ENCODE peak calls at places on chromosomes 1 and 21, in six cellular contexts. C is heart left ventricle, G is tibial nerve, S is esophagus muscularis mucosa, N is suprapubic skin, O is adrenal gland. L is an unnamed sample. For H3K4me1, the result is how much of the 10 kb centered on the place peaks cover.

GRCh38 chr1:4771267-4771666 is 116.9 kb downstream of the AJAP1 start:
- DNase-seq in S (no peak), G (no peak), N (no peak), C (no peak), O (no peak), L (no peak)

GRCh38 chr1:227895828-227896685 is 51.7 kb downstream of the WNT9A start:
- DNase-seq in S (no peak), C (no peak), O (peak), N (peak), G (no peak), L (peak)

GRCh38 chr1:86191958-86192357 is 35.4 kb upstream of the COL24A1 start:
- DNase-seq in O (no peak), N (no peak), S (no peak), C (no peak), G (no peak), L (no peak)

GRCh38 chr1:48500541-48501440 is 28.8 kb upstream of the SPATA6 start:
- DNase-seq in O (no peak), S (no peak), N (no peak), G (no peak), C (no peak), L (no peak)

GRCh38 chr1:192954705-192955265 is 104.4 kb downstream of the UCHL5 start:
- DNase-seq in N (no peak), O (no peak), C (no peak), S (no peak), G (no peak), L (no peak)

GRCh38 chr1:224114787-224115175 is 870 bp downstream of the FBXO28 start:
- DNase-seq in O (no peak), S (no peak), G (no peak), C (no peak), N (no peak), L (no peak)

GRCh38 chr1:53343831-53344668 is 16.2 kb upstream of the LRP8 start:
- DNase-seq in S (peak), O (peak), N (peak), C (no peak), G (no peak), L (no peak)

GRCh38 chr1:240652554-240652953 is 40.6 kb upstream of the GREM2 start:
- DNase-seq in C (no peak), N (no peak), S (no peak), G (no peak), O (no peak), L (no peak)

GRCh38 chr1:208100906-208101305 is 143.3 kb downstream of the PLXNA2 start:
- DNase-seq in S (no peak), O (no peak), G (no peak), C (no peak), N (no peak), L (no peak)

GRCh38 chr21:38621132-38621531 is 122.9 kb upstream of the ERG start:
- DNase-seq in G (no peak), N (no peak), C (no peak), S (peak), O (no peak), L (no peak)

GRCh38 chr1:202361701-202362100 is 13.2 kb downstream of the PPP1R12B start:
- DNase-seq in S (no peak), N (no peak), C (no peak), G (no peak), O (no peak), L (no peak)

GRCh38 chr1:182003953-182004586 is 57.4 kb downstream of the ZNF648 start:
- DNase-seq in C (peak), S (no peak), G (no peak), N (no peak), O (no peak), L (peak)

GRCh38 chr21:44419679-44420078 is 35.6 kb upstream of the LRRC3 start:
- DNase-seq in O (no peak), G (no peak), C (no peak), N (no peak), S (no peak), L (no peak)

GRCh38 chr1:202547215-202547614 is 163.0 kb downstream of the SYT2 start:
- DNase-seq in S (no peak), O (no peak), G (no peak), N (no peak), C (no peak), L (no peak)

GRCh38 chr1:51583532-51583931 is 33.4 kb upstream of the OSBPL9 start:
- DNase-seq in O (peak), S (peak), N (peak), G (peak), C (peak), L (peak)

GRCh38 chr1:234553241-234554156 is 56.5 kb downstream of the IRF2BP2 start:
- DNase-seq in O (peak), S (no peak), N (peak), G (no peak), C (peak), L (no peak)

GRCh38 chr1:217004776-217005436 is 281.7 kb upstream of the ESRRG start:
- DNase-seq in O (no peak), N (no peak), C (no peak), G (no peak), S (no peak), L (no peak)

GRCh38 chr1:103254691-103255090 is 146.4 kb upstream of the COL11A1 start:
- DNase-seq in G (no peak), O (no peak), S (no peak), C (no peak), N (no peak), L (no peak)

DNA sequence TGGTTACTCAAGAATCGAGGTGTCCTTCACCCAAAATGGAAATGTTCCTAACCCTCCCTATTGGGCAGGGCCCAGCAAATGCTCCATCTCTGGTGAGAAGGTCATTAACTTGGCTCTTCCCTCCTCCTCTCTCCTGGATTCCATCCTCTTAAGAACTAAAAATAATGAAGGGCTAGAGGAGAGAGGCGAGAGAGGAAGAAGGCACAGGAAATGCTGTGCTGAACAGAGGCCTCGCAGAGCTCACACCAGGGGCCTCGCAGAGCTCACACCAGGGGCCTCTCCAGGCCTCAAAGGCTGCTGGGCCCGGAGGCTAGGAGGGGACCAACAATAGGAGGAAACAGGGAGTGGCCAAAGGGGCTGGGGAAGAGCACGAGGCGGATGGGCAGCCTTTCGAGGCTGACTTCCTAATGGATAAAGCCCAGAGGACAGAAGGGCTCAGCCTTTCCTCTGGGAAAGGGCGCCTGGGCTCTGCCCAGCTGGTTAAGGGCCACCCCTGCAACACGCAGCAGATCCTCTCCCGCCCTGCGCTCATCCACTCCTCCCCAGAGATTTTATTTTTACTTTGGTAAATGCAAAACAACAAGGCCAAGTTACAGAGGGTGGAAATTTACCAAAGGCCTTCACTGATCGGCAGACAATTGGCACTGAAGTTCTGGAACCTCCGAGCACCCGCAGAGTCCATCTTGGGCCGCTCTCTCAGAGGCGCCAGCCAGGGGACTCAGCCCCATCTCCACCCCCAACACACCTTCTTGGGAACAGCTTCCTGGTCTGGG is 78.5 kb downstream of the ITPKB start:
- DNase-seq in G (no peak), C (peak), O (no peak), S (no peak), N (no peak), L (peak)
- H3K4me1 ChIP-seq in G (half or more), C (under half), O (under half), S (under half), N (half or more), L (half or more)

DNA sequence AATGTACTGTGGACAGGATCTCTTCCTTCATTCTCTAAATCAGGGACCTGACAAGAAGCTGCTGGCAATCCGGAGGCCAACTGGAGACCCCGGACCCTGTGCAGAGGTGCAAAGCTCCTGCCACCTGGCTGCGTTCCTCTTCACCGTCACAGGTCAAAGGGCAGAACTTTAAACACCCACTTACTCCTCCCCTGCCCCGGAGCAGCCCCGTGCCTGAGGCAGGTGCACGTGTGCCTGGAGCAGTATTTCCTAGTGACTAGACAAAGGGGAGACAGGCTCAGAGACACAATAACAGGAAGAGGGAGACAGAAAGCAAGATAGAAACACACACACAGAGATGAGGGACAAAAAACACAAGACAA is 6.6 kb upstream of the PIGC start:
- DNase-seq in C (no peak), N (no peak), G (no peak), S (no peak), O (no peak), L (no peak)
- TF ChIP-seq POLR2A in C (no peak), N (no peak), G (no peak), S (no peak), O (no peak), L (no peak)

DNA sequence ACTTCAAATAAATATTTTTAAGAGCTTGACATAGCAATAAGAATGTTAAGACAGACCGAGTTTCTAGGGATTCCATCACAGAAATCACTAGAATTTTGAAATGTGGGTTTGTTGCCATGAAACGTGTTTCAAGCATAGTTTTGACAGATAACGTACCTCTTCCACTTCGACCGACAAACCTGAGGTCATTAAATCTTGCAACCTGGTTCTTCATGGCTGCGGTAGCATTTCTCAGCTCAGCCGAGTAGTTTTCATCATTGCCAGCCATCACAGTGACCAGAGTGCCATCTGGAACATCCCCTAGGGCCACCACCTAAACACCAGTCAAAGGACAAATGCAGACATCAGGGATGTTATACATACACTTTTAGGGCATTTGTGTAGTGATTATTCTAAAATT is 168.7 kb downstream of the RUNX1 start:
- DNase-seq in O (no peak), G (no peak), N (no peak), S (peak), C (no peak), L (no peak)
- H3K4me1 ChIP-seq in O (under half), G (under half), N (half or more), S (under half), C (under half), L (under half)

DNA sequence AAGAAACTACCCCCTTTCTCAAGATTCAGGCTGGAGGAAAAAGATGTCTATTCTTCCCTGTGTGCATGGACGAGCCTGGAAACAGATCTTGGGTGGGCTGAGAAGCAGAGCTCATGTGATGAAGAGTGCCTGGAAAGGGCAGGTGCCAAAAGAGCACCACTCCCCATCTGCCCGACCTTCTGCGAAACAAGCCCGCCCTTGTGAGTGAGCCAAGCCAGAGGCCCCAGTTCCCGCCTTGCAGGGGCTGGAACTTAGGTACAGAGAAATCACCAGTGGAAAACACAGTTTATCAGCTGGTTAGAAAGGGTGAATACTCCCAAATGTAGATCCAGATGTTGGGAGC is 26.7 kb upstream of the A3GALT2 start:
- DNase-seq in G (no peak), S (no peak), N (no peak), O (peak), C (peak), L (no peak)
- TF ChIP-seq POLR2A in G (no peak), S (no peak), N (no peak), O (no peak), C (no peak), L (no peak)

GRCh38 chr1:219185486-219186117 is 11.9 kb downstream of the LYPLAL1 start:
- DNase-seq in S (no peak), C (no peak), O (no peak), N (no peak), G (no peak), L (no peak)

GRCh38 chr1:219179293-219179692 is 5.6 kb downstream of the LYPLAL1 start:
- DNase-seq in C (no peak), O (no peak), N (no peak), G (no peak), S (no peak), L (no peak)

GRCh38 chr1:219188331-219188803 is 14.7 kb downstream of the LYPLAL1 start:
- DNase-seq in S (no peak), G (no peak), O (no peak), C (no peak), N (no peak), L (no peak)

GRCh38 chr1:219189021-219189824 is 15.5 kb downstream of the LYPLAL1 start:
- DNase-seq in C (no peak), O (no peak), G (no peak), S (no peak), N (no peak), L (no peak)

DNA sequence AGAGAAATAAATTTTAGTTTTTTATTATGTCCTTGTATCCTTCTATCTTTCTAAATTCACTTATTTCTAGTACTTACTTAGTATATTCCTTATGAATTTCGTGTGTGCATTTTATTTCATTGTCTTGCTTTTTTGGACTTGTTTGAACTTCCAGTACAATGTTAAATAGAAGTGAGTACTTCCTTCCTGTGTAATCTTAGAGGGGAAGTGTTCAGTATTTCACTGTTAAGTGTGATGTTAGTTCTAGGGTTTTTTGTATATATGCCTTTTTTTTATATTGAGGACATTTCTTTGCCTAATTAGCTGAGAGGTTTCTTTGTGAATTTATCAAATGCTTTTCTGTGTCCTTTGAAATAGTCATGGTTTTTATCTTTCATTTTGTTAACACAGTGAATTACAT is 10.7 kb downstream of the LYPLAL1 start:
- DNase-seq in S (no peak), N (no peak), C (no peak), G (no peak), O (no peak), L (no peak)
- H3K4me1 ChIP-seq in S (under half), N (under half), C (under half), G (under half), O (under half), L (under half)

GRCh38 chr1:220880367-220880680 is 1.1 kb downstream of the HLX start:
- DNase-seq in G (no peak), C (no peak), O (no peak), N (no peak), S (peak), L (no peak)

GRCh38 chr1:220877348-220878095 is 1.7 kb upstream of the HLX start:
- DNase-seq in S (no peak), G (no peak), C (peak), O (no peak), N (peak), L (no peak)

GRCh38 chr1:220878223-220879081 is 791 bp upstream of the HLX start:
- DNase-seq in N (peak), O (no peak), C (peak), S (no peak), G (peak), L (no peak)

GRCh38 chr1:220879509-220880366 is 495 bp downstream of the HLX start:
- DNase-seq in O (no peak), G (no peak), C (peak), N (no peak), S (peak), L (peak)

DNA sequence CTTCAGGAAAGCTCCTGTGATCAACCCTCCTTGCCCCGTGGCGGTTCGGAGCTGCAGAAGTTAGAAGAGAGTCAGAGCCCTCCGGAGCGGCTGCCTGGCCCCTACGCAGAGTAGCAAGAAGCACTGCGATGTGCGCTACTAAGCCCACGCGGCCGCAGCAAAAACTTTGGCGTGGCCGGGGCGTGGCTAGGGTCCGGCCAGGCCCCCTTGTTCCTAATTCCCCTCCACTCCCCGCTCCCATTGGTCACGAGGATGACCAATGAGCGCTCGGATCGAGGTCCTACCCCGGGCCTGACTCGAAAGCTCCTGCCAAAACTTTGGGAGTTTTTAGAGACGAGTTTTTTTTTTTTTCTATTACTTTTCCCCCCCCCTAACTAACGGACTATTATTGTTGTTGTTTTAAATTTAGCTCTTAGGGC is at the start of gene HLX:
- DNase-seq in G (peak), S (peak), O (peak), C (peak), N (peak), L (peak)
- TF ChIP-seq POLR2A in G (peak), S (peak), O (peak), C (peak), N (no peak), L (peak)

DNA sequence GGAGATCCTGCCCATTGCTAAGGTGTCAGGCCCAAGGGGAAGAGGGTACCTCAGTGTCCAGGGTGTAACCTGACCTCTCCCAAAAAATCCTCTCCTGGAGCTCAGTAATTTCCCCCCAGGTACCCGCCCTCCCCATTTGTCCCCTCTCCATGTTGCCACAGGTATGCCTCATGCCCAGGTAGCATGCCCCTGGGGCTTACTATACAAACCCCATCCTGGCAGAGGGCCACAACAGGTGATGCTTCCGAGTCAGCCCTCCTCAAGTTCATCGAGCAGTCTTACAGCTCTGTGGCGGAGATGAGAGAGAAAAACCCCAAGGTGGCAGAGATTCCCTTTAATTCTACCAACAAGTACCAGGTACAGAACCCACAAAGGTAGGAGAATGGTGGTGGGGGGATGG is 15.7 kb downstream of the ATP1A4 start:
- DNase-seq in O (no peak), N (no peak), C (no peak), G (no peak), S (no peak), L (no peak)
- H3K4me1 ChIP-seq in O (under half), N (under half), C (under half), G (under half), S (under half), L (under half)

L was measured in thyroid gland.